ENCODE peak calls at places on chromosomes 3 and 15, in four cellular contexts. One of them, this sample, is unnamed.

GRCh38 chr3:67649681-67650080 is 4.7 kb downstream of the SUCLG2 start:
- DNase-seq in uterus: no peak
- DNase-seq in astrocyte of the spinal cord: no peak
- DNase-seq in A549: no peak
- DNase-seq in this sample: no peak

GRCh38 chr3:18344306-18345014 is 80.7 kb downstream of the SATB1 start:
- DNase-seq in A549: no peak
- DNase-seq in uterus: no peak
- DNase-seq in astrocyte of the spinal cord: no peak
- DNase-seq in this sample: no peak

GRCh38 chr15:95911570-95912279 is 418.8 kb upstream of the NR2F2 start:
- DNase-seq in A549: no peak
- DNase-seq in astrocyte of the spinal cord: no peak
- DNase-seq in uterus: no peak
- DNase-seq in this sample: no peak

GRCh38 chr3:17915341-17915740 is 172.9 kb upstream of the TBC1D5 start:
- DNase-seq in uterus: no peak
- DNase-seq in astrocyte of the spinal cord: no peak
- DNase-seq in A549: no peak
- DNase-seq in this sample: no peak

GRCh38 chr3:193803288-193803687 is 210.3 kb downstream of the OPA1 start:
- DNase-seq in uterus: no peak
- DNase-seq in A549: no peak
- DNase-seq in astrocyte of the spinal cord: no peak
- DNase-seq in this sample: no peak

GRCh38 chr3:136860541-136860940 is 1.5 kb upstream of the NCK1 start:
- DNase-seq in A549: no peak
- DNase-seq in uterus: no peak
- DNase-seq in astrocyte of the spinal cord: peak
- DNase-seq in this sample: peak

GRCh38 chr3:112640333-112640863 is 545 bp downstream of the CCDC80 start:
- DNase-seq in A549: peak
- DNase-seq in astrocyte of the spinal cord: peak
- DNase-seq in uterus: peak
- DNase-seq in this sample: no peak

GRCh38 chr3:58288011-58288728 is 17.9 kb upstream of the RPP14 start:
- DNase-seq in uterus: no peak
- DNase-seq in A549: peak
- DNase-seq in astrocyte of the spinal cord: no peak
- DNase-seq in this sample: no peak

GRCh38 chr3:62277470-62277869 is 95.9 kb downstream of the FEZF2 start:
- DNase-seq in A549: no peak
- DNase-seq in uterus: no peak
- DNase-seq in astrocyte of the spinal cord: no peak
- DNase-seq in this sample: no peak

GRCh38 chr15:98658831-98659699 is 10.7 kb downstream of the IGF1R start:
- DNase-seq in A549: peak
- DNase-seq in uterus: peak
- DNase-seq in astrocyte of the spinal cord: peak
- DNase-seq in this sample: peak

GRCh38 chr3:143206955-143207337 is 87.4 kb downstream of the CHST2 start:
- DNase-seq in astrocyte of the spinal cord: peak
- DNase-seq in uterus: no peak
- DNase-seq in A549: no peak
- DNase-seq in this sample: no peak

GRCh38 chr15:72800819-72801481 is 17.4 kb upstream of the ADPGK start:
- DNase-seq in A549: no peak
- DNase-seq in astrocyte of the spinal cord: no peak
- DNase-seq in uterus: no peak
- DNase-seq in this sample: no peak

GRCh38 chr15:40762919-40763800 is 708 bp upstream of the GCHFR start:
- DNase-seq in uterus: peak
- DNase-seq in A549: peak
- DNase-seq in astrocyte of the spinal cord: peak
- DNase-seq in this sample: peak

GRCh38 chr15:91855684-91856553 is 2.4 kb downstream of the SLCO3A1 start:
- DNase-seq in A549: peak
- DNase-seq in uterus: no peak
- DNase-seq in astrocyte of the spinal cord: no peak
- DNase-seq in this sample: no peak
- TF ChIP-seq CTCF in A549: peak
- TF ChIP-seq CTCF in uterus: no peak
- TF ChIP-seq CTCF in astrocyte of the spinal cord: peak
- TF ChIP-seq CTCF in this sample: peak

GRCh38 chr15:64067564-64068030 is 21.3 kb upstream of the DAPK2 start:
- DNase-seq in astrocyte of the spinal cord: peak
- DNase-seq in A549: peak
- DNase-seq in uterus: peak
- DNase-seq in this sample: peak
- TF ChIP-seq CTCF in astrocyte of the spinal cord: peak
- TF ChIP-seq CTCF in A549: peak
- TF ChIP-seq CTCF in uterus: peak
- TF ChIP-seq CTCF in this sample: peak

GRCh38 chr3:124486324-124486723 is 243.9 kb upstream of the UMPS start:
- DNase-seq in uterus: no peak
- DNase-seq in A549: peak
- DNase-seq in astrocyte of the spinal cord: no peak
- DNase-seq in this sample: no peak
- TF ChIP-seq CTCF in uterus: no peak
- TF ChIP-seq CTCF in A549: no peak
- TF ChIP-seq CTCF in astrocyte of the spinal cord: no peak
- TF ChIP-seq CTCF in this sample: no peak

GRCh38 chr15:91271565-91272153 is 171.6 kb downstream of the SV2B start:
- DNase-seq in A549: peak
- DNase-seq in uterus: peak
- DNase-seq in astrocyte of the spinal cord: peak
- DNase-seq in this sample: peak

GRCh38 chr15:91265431-91265940 is 165.4 kb downstream of the SV2B start:
- DNase-seq in A549: no peak
- DNase-seq in astrocyte of the spinal cord: no peak
- DNase-seq in uterus: no peak
- DNase-seq in this sample: no peak

GRCh38 chr15:91270747-91271146 is 170.7 kb downstream of the SV2B start:
- DNase-seq in astrocyte of the spinal cord: no peak
- DNase-seq in uterus: no peak
- DNase-seq in A549: no peak
- DNase-seq in this sample: no peak

GRCh38 chr15:91264651-91265351 is 164.7 kb downstream of the SV2B start:
- DNase-seq in A549: no peak
- DNase-seq in uterus: no peak
- DNase-seq in astrocyte of the spinal cord: no peak
- DNase-seq in this sample: no peak

DNA sequence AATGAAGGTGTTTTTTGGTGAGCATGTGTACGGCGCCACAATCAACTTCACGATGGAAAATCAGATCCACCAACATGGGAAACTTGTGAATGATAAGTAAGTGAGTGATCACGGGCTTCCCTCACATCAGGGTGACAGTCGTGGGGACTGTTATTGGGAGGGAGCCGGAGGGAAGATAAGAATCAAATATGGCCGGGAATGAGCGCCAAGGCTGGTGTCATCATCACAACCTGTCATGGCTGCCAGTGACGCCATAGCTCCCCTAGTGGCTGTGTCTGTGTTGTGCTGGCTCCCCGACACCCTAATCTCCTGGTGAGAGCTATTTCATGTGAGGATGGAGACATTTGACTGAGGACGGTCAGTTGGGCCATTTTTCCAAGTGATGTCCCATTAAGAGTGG is 168.5 kb downstream of the SV2B start:
- DNase-seq in astrocyte of the spinal cord: no peak
- DNase-seq in uterus: no peak
- DNase-seq in A549: peak
- DNase-seq in this sample: peak
- TF ChIP-seq CTCF in astrocyte of the spinal cord: peak
- TF ChIP-seq CTCF in uterus: no peak
- TF ChIP-seq CTCF in A549: peak
- TF ChIP-seq CTCF in this sample: peak

DNA sequence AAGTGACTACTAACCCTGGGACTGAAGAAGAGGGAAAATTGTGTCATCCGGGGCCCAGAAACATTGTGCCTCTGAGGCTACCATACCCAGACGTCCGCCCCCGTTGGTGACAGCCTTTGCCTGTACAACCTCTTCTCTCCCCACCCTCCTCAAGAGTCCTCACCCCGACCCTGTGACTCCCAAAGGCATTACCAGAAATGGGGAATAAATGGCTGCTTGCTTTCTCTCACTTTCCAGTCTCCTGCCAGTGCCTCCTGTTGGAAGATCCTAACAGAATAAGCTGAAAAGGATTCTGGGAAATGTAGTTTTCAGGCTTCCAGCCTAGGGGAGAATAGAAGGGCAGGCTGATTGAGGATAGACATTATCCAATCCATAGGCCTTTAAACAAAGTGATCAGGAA is 30.8 kb upstream of the SLC25A36 start:
- DNase-seq in astrocyte of the spinal cord: peak
- DNase-seq in uterus: no peak
- DNase-seq in A549: peak
- DNase-seq in this sample: no peak
- TF ChIP-seq CTCF in astrocyte of the spinal cord: peak
- TF ChIP-seq CTCF in uterus: no peak
- TF ChIP-seq CTCF in A549: no peak
- TF ChIP-seq CTCF in this sample: no peak

DNA sequence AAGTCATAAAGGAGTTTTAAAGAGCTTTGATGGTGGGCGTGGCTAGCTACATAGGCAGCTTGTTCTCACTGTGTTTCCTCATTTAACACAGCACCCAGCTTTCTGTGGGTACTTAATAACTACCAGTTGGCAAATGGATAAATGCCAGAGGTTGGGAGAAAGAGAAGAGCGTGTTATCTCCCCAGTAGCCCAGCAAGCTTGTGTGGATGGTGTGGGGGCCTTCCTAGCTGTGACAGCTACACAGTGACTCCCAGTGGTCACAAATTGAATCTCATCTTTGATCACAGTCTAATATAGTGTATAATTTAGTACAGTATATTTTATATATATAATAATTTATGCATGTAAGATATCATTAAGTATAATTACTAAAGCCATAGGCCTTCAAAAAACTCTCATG is 984.1 kb downstream of the EPHA3 start:
- DNase-seq in A549: peak
- DNase-seq in astrocyte of the spinal cord: peak
- DNase-seq in uterus: no peak
- DNase-seq in this sample: peak
- TF ChIP-seq CTCF in A549: peak
- TF ChIP-seq CTCF in astrocyte of the spinal cord: peak
- TF ChIP-seq CTCF in uterus: peak
- TF ChIP-seq CTCF in this sample: peak

DNA sequence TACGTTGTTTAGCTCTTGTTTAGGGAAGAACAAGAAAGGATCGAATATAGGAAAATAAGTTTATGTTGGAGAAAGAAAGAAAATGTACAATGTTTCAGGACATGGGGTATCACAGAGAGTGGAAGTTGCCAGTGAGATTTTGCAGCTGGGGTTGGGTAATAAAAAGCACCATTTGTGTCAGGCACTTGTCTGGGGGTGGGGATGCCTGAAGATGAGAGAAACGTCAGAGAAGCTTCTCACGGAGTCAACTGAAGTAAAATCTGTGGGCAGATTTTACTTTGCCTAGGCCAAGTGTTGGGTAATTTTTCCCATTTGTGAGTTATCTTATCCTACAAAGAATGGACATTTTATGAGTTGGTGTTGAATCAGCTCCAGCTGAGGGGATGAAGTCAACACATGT is 229.4 kb downstream of the RYR3 start:
- DNase-seq in astrocyte of the spinal cord: no peak
- DNase-seq in uterus: peak
- DNase-seq in A549: no peak
- DNase-seq in this sample: no peak
- TF ChIP-seq CTCF in astrocyte of the spinal cord: no peak
- TF ChIP-seq CTCF in uterus: no peak
- TF ChIP-seq CTCF in A549: no peak
- TF ChIP-seq CTCF in this sample: no peak

This sample was measured in GM12865.